ENCODE peak calls at places on chromosomes 11 and 22, in nine cellular contexts. K is PC-3, R is neural progenitor cell, S is mammary epithelial cell, Q is GM23338, E is MM.1S, O is fibroblast of lung, V is HCT116, J is GM23248. N is an unnamed sample.

GRCh38 chr11:77473801-77474508 is at the start of gene PAK1:
- DNase-seq in K (peak), R (peak), S (peak), Q (peak), E (peak), O (peak), V (peak), J (peak), N (peak)

GRCh38 chr11:65355776-65356393 is 1.3 kb downstream of the TIGD3 start:
- DNase-seq in K (no peak), R (peak), S (peak), Q (peak), E (no peak), O (peak), V (no peak), J (peak), N (no peak)

GRCh38 chr11:100709233-100709999 is 22.3 kb downstream of the ARHGAP42 start:
- DNase-seq in K (peak), R (no peak), S (peak), Q (no peak), E (no peak), O (peak), V (peak), J (peak), N (no peak)

GRCh38 chr11:78949976-78950690 is 375.5 kb upstream of the NARS2 start:
- DNase-seq in K (no peak), R (peak), S (no peak), Q (no peak), E (no peak), O (no peak), V (no peak), J (no peak), N (no peak)

GRCh38 chr11:118164885-118165284 is 11.6 kb downstream of the SCN2B start:
- DNase-seq in K (no peak), R (no peak), S (no peak), Q (no peak), E (no peak), O (no peak), V (no peak), J (no peak), N (no peak)

GRCh38 chr22:48695251-48695650 is 1132.4 kb downstream of the BRD1 start:
- DNase-seq in K (no peak), R (no peak), S (no peak), Q (no peak), E (no peak), O (no peak), V (no peak), J (peak), N (no peak)

GRCh38 chr11:4697583-4697982 is at the start of gene OR51E2:
- DNase-seq in K (no peak), R (peak), S (peak), Q (peak), E (no peak), O (no peak), V (no peak), J (peak), N (no peak)

GRCh38 chr11:112478806-112479205 is 218.1 kb upstream of the PLET1 start:
- DNase-seq in K (no peak), R (no peak), S (no peak), Q (no peak), E (no peak), O (no peak), V (no peak), J (no peak), N (no peak)

GRCh38 chr22:46044718-46045458 is 67.9 kb upstream of the WNT7B start:
- DNase-seq in K (no peak), R (peak), S (no peak), Q (peak), E (no peak), O (no peak), V (no peak), J (no peak), N (peak)

GRCh38 chr11:80383655-80384054 is 942.8 kb upstream of the TENM4 start:
- DNase-seq in K (no peak), R (peak), S (no peak), Q (no peak), E (no peak), O (no peak), V (no peak), J (no peak), N (no peak)

GRCh38 chr11:56885854-56886253 is 102.9 kb upstream of the OR5AK2 start:
- DNase-seq in K (no peak), R (no peak), S (no peak), Q (no peak), E (no peak), O (no peak), V (no peak), J (no peak), N (no peak)

GRCh38 chr11:12746593-12747097 is 72.4 kb downstream of the TEAD1 start:
- DNase-seq in K (peak), R (peak), S (peak), Q (peak), E (no peak), O (peak), V (peak), J (peak), N (peak)

GRCh38 chr11:123682976-123683375 is 28.6 kb upstream of the SCN3B start:
- DNase-seq in K (no peak), R (no peak), S (no peak), Q (no peak), E (no peak), O (no peak), V (no peak), J (no peak), N (no peak)

GRCh38 chr11:94910779-94911178 is 62.6 kb downstream of the CWC15 start:
- DNase-seq in K (no peak), R (no peak), S (no peak), Q (no peak), E (no peak), O (peak), V (no peak), J (peak), N (no peak)

GRCh38 chr11:19193916-19194315 is 7.9 kb downstream of the CSRP3 start:
- DNase-seq in K (no peak), R (no peak), S (no peak), Q (no peak), E (no peak), O (no peak), V (no peak), J (no peak), N (no peak)

GRCh38 chr11:61955031-61955415 is 4.9 kb downstream of the BEST1 start:
- DNase-seq in K (no peak), R (peak), S (peak), Q (peak), E (no peak), O (peak), V (no peak), J (peak), N (no peak)

GRCh38 chr11:131146817-131147490 is 223.5 kb upstream of the NTM start:
- DNase-seq in K (no peak), R (no peak), S (no peak), Q (no peak), E (no peak), O (no peak), V (no peak), J (peak), N (no peak)

GRCh38 chr22:37633082-37633692 is 6.3 kb upstream of the SH3BP1 start:
- DNase-seq in K (no peak), R (no peak), S (no peak), Q (no peak), E (no peak), O (no peak), V (no peak), J (no peak), N (no peak)

GRCh38 chr11:19646921-19647320 is 65.7 kb upstream of the NAV2 start:
- DNase-seq in K (peak), R (no peak), S (peak), Q (no peak), E (no peak), O (peak), V (no peak), J (peak), N (no peak)

GRCh38 chr11:25949918-25950317 is 382.0 kb upstream of the ANO3 start:
- DNase-seq in K (no peak), R (no peak), S (no peak), Q (no peak), E (peak), O (no peak), V (no peak), J (no peak), N (no peak)

GRCh38 chr22:27125539-27125938 is 468.2 kb downstream of the MIAT start:
- DNase-seq in K (no peak), R (no peak), S (peak), Q (no peak), E (no peak), O (no peak), V (no peak), J (no peak), N (no peak)

GRCh38 chr11:130710022-130710421 is 206.3 kb downstream of the SNX19 start:
- DNase-seq in K (no peak), R (no peak), S (no peak), Q (no peak), E (no peak), O (no peak), V (no peak), J (no peak), N (no peak)

GRCh38 chr22:21579474-21579851 is 11.9 kb downstream of the UBE2L3 start:
- DNase-seq in K (no peak), R (no peak), S (no peak), Q (no peak), E (no peak), O (no peak), V (no peak), J (no peak), N (no peak)

GRCh38 chr11:110199184-110199981 is 97.0 kb downstream of the RDX start:
- DNase-seq in K (peak), R (peak), S (peak), Q (no peak), E (no peak), O (peak), V (no peak), J (peak), N (no peak)

GRCh38 chr11:68115285-68115684 is 5.9 kb downstream of the CHKA start:
- DNase-seq in K (no peak), R (no peak), S (no peak), Q (no peak), E (no peak), O (no peak), V (no peak), J (no peak), N (no peak)

GRCh38 chr11:129211397-129211796 is 19.3 kb upstream of the ARHGAP32 start:
- DNase-seq in K (no peak), R (no peak), S (peak), Q (no peak), E (no peak), O (no peak), V (no peak), J (no peak), N (no peak)
- TF ChIP-seq EZH2 in K (no peak), R (no peak), S (no peak), Q (no peak), E (no peak), O (no peak), V (no peak), J (no peak), N (no peak)

DNA sequence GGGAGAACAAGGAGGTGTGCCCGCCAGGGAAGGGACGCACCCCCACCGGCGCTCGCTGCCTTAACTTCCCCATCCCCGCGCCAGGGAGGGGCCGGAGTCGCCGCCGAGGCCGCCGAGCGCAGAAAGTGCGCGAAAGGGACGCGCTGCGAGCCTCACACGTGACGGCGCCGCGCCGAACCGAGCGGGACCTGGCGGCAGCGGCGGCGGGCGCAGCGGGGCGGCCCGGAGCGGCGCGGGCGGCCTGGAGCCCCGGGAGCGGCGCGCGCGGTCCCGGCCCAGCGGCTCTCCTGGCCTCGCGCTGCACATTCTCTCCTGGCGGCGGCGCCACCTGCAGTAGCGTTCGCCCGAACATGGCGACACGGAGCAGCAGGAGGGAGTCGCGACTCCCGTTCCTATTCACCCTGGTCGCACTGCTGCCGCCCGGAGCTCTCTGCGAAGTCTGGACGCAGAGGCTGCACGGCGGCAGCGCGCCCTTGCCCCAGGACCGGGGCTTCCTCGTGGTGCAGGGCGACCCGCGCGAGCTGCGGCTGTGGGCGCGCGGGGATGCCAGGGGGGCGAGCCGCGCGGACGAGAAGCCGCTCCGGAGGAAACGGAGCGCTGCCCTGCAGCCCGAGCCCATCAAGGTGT is at the start of gene SORL1:
- DNase-seq in K (peak), R (peak), S (peak), Q (peak), E (peak), O (peak), V (no peak), J (peak), N (peak)
- TF ChIP-seq EZH2 in K (no peak), R (no peak), S (no peak), Q (no peak), E (no peak), O (peak), V (no peak), J (no peak), N (no peak)

GRCh38 chr11:1573847-1574255 is 1.8 kb upstream of the DUSP8 start:
- DNase-seq in K (peak), R (no peak), S (peak), Q (no peak), E (no peak), O (no peak), V (peak), J (no peak), N (no peak)

GRCh38 chr11:1574256-1575242 is 2.5 kb upstream of the DUSP8 start:
- DNase-seq in K (peak), R (peak), S (peak), Q (peak), E (peak), O (peak), V (no peak), J (peak), N (peak)

GRCh38 chr11:1571760-1572199 is 291 bp downstream of the DUSP8 start:
- DNase-seq in K (no peak), R (no peak), S (no peak), Q (no peak), E (no peak), O (no peak), V (no peak), J (no peak), N (no peak)

GRCh38 chr11:1572200-1573076 is at the start of gene DUSP8:
- DNase-seq in K (peak), R (peak), S (peak), Q (peak), E (peak), O (peak), V (peak), J (peak), N (no peak)

GRCh38 chr11:1573077-1573846 is 1.2 kb upstream of the DUSP8 start:
- DNase-seq in K (no peak), R (no peak), S (no peak), Q (no peak), E (no peak), O (no peak), V (no peak), J (no peak), N (no peak)
- TF ChIP-seq EZH2 in K (no peak), R (peak), S (no peak), Q (no peak), E (no peak), O (peak), V (no peak), J (peak), N (no peak)

DNA sequence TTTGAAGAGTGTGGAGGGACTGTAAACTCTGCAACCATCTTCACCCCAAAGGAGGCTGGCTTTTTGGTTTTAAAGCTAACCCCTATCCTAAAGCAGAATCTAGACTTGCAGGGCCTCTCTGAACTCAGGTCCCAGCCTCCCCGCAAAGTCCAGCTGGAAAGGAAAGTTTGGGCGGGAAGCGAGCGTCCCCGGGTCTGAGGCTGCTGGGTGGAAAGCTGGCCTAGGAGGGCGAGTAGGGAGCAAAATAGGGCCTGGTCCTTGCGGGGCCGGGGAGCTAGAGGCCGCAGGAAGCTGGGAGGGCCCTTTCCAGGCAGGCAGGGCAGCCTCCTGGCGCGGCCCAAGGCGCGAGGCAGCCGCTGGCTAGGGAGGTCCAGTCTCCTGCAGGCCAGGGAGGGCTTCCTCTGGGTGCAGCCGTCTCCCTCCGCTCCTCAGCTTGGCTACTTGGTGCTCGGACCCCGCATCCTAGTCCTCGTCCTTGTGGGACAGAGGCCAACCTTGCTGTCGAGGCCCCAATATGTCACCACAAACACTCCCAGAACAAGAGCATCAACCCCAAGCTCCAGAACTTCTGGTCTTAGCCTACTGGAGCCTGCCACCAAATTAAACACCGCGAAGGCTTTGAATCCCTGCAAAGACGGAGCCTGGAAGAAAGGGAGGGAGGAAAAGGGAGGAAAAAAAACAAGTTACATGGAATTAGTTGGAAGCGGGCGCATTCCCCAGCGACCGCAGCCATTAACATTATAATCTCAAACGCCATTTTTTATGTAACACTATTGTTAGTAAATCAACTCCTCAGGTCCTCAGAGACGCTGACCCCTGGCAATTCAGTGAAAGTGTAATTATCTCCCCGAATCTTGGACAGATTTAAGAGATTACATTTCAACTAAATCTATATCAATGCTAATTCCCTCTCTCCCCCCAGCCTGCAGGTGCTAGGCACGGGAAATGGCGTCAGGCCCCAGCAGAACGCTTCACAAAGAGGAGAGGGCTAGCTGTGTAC is 12.6 kb upstream of the PAX6 start:
- DNase-seq in K (no peak), R (peak), S (no peak), Q (peak), E (no peak), O (no peak), V (no peak), J (no peak), N (no peak)
- TF ChIP-seq EZH2 in K (no peak), R (no peak), S (no peak), Q (peak), E (no peak), O (peak), V (no peak), J (no peak), N (no peak)

GRCh38 chr22:19523240-19524169 is 705 bp downstream of the CLDN5 start:
- DNase-seq in K (no peak), R (peak), S (peak), Q (peak), E (no peak), O (peak), V (no peak), J (peak), N (no peak)
- TF ChIP-seq EZH2 in K (no peak), R (peak), S (peak), Q (peak), E (no peak), O (peak), V (no peak), J (no peak), N (no peak)

DNA sequence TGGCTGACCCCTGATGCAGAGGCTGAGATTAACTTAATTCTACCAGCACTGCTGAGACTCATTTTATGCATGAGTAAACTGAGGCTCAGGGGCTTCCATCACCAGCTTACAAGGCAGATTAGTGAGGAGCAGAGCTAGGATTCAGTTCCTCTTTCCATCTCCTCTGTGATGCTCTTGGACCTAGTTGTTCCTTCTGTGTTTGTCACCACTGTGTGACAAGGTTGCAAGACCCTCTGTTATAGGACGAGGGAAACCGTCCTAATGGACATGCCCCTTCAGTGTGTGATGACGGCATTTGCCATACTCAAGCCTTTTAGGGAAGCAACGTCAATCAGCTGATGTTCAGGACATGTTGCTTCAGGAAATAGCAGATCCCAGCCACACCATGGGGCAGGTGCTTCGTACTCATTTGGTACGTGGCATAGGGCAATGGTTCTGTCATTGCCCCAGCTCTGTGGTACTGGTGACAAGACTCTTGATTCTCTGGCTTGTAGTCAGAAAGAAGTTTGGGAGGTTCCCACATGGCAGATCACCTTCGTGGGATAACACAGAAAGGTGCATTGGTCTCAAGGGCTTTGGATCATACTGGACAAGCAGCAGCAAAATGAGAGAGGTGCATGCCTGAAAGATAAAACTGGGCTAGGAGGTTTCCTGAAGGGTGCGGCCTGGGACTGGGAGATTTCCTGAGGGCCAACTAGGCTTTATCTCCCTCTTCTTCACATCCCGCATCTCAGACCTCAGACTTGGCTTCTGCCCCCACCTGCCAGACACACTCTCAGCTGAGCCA is 23.9 kb upstream of the CD44 start:
- DNase-seq in K (no peak), R (peak), S (no peak), Q (no peak), E (no peak), O (no peak), V (no peak), J (no peak), N (no peak)
- TF ChIP-seq EZH2 in K (no peak), R (no peak), S (no peak), Q (no peak), E (no peak), O (no peak), V (no peak), J (no peak), N (no peak)

DNA sequence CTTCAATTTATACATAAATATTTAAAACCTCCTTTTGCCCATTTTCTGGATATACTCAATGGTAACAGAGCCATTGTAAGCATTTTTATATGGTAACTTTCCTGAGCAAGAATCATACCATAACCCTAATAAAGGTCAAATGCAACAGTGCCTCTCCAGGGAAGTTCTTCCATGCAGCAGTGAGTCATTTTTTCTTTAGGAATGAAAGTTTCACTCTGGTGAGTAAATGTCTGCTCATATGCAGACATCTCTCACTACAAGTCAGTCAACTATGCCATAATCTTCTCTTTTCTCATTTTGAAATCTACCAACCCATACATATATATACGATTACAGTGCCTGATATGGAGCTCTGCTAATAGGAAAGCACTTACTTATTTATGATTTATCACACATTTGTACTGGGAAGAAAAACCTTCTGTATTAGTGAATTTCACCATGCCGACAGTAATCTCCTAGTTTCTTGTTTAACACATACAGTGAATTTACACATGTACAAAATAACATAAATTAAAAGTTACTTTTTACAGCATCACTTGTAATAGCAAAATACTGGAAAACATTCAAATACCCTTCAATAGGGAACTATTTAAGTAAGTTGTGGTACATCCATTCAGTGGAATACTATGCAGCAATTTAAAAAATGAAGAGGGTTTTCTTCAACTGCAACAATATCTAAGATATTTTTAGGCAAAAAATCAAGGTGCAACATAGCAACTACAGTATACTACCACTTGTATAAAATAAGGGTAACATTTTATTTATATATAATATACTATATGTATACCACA is 16.0 kb downstream of the STK33 start:
- DNase-seq in K (peak), R (no peak), S (peak), Q (no peak), E (no peak), O (no peak), V (no peak), J (peak), N (no peak)
- TF ChIP-seq EZH2 in K (no peak), R (no peak), S (no peak), Q (no peak), E (no peak), O (no peak), V (no peak), J (no peak), N (no peak)

N was measured in DND-41.